ENCODE peak calls at places on chromosomes 1 and 21, in seven cellular contexts. G is HT-29; X is activated CD4-positive, alpha-beta T cell treated with anti-CD3 and anti-CD28 coated beads, Interleukin-2, amount 50 U/mL, for 4 hours; M is activated CD8-positive, alpha-beta memory T cell treated with anti-CD3 and anti-CD28 coated beads, Interleukin-2, amount 50 U/mL, for 4 hours; W is Caki2; S is stimulated activated CD4-positive, alpha-beta T cell treated with anti-CD3 and anti-CD28 coated beads, Interleukin-12 subunit alpha, Interleukin-12 subunit beta, amount 100 ng/mL, for 4 hours; Q is brain microvascular endothelial cell. F is an unnamed sample.

GRCh38 chr1:180946537-180947507 is 34.1 kb downstream of the KIAA1614 start:
- DNase-seq in G (no peak), W (no peak), X (no peak), Q (no peak), M (no peak), S (no peak), F (no peak)

GRCh38 chr1:234613992-234614584 is 4.1 kb upstream of the IRF2BP2 start:
- DNase-seq in S (no peak), G (no peak), X (no peak), W (no peak), M (no peak), Q (no peak), F (no peak)

GRCh38 chr21:39345440-39345839 is 3.4 kb downstream of the HMGN1 start:
- DNase-seq in S (no peak), G (no peak), X (no peak), W (no peak), M (no peak), Q (no peak), F (no peak)

GRCh38 chr1:154803203-154803920 is 66.7 kb downstream of the KCNN3 start:
- DNase-seq in S (no peak), G (no peak), M (no peak), Q (no peak), W (no peak), X (no peak), F (no peak)

GRCh38 chr1:176205322-176205914 is 1.7 kb downstream of the COP1 start:
- DNase-seq in W (peak), X (no peak), Q (no peak), S (no peak), M (no peak), G (no peak), F (no peak)

GRCh38 chr1:29256395-29256794 is 20.1 kb downstream of the PTPRU start:
- DNase-seq in G (no peak), S (no peak), M (no peak), Q (no peak), X (no peak), W (no peak), F (no peak)

GRCh38 chr1:159015440-159015909 is 5.8 kb downstream of the IFI16 start:
- DNase-seq in Q (peak), G (peak), W (peak), S (peak), X (peak), M (peak), F (no peak)

GRCh38 chr21:39071623-39072214 is 111.5 kb downstream of the PSMG1 start:
- DNase-seq in G (no peak), Q (peak), W (no peak), M (no peak), X (no peak), S (no peak), F (no peak)

GRCh38 chr1:156126701-156127534 is 12.4 kb downstream of the LMNA start:
- DNase-seq in W (peak), G (peak), Q (peak), X (peak), S (peak), M (peak), F (no peak)

GRCh38 chr1:10193340-10193739 is 17.0 kb upstream of the KIF1B start:
- DNase-seq in X (no peak), W (no peak), G (no peak), Q (no peak), M (no peak), S (no peak), F (no peak)

GRCh38 chr1:244988521-244988920 is 124.2 kb upstream of the HNRNPU start:
- DNase-seq in G (no peak), M (no peak), S (no peak), Q (no peak), W (no peak), X (no peak), F (no peak)

GRCh38 chr1:150259217-150259616 is 1.6 kb downstream of the CA14 start:
- DNase-seq in M (no peak), X (no peak), Q (no peak), W (no peak), S (no peak), G (no peak), F (no peak)

GRCh38 chr1:156053770-156054499 is at the start of gene UBQLN4:
- DNase-seq in G (peak), S (peak), Q (peak), X (peak), W (peak), M (peak), F (peak)